ENCODE peak calls at places on chromosomes 3 and 15, in seven cellular contexts. A, Q, B, T, M, L and S are unnamed samples.

GRCh38 chr3:103513003-103513402 is 1078.2 kb downstream of the ZPLD1 start:
- DNase-seq in T (no peak), M (no peak), A (no peak), B (no peak), Q (no peak), L (no peak), S (no peak)

GRCh38 chr3:11477286-11477935 is 166.3 kb downstream of the VGLL4 start:
- DNase-seq in T (peak; percentile 98), L (peak; percentile 25), A (no peak), Q (no peak), B (no peak), M (peak; percentile 18), S (no peak)

GRCh38 chr3:32508731-32509130 is 6.1 kb upstream of the CMTM6 start:
- DNase-seq in M (no peak), L (no peak), A (no peak), T (no peak), B (no peak), Q (no peak), S (no peak)

GRCh38 chr3:194686816-194687637 is 1.3 kb downstream of the FAM43A start:
- DNase-seq in M (peak; percentile 80), B (peak; percentile 56), A (peak; percentile 28), Q (peak; percentile 58), L (peak; percentile 34), T (peak; percentile 73), S (peak; percentile 41)

GRCh38 chr15:39299506-39300267 is 281.2 kb upstream of the THBS1 start:
- DNase-seq in M (no peak), L (no peak), T (peak; percentile 50), Q (no peak), B (no peak), A (no peak), S (no peak)

GRCh38 chr3:150248116-150248864 is 159.8 kb upstream of the TSC22D2 start:
- DNase-seq in Q (no peak), L (peak; percentile 60), M (no peak), A (no peak), T (peak; percentile 94), B (no peak), S (no peak)

GRCh38 chr3:38129058-38129457 is 7.9 kb downstream of the ACAA1 start:
- DNase-seq in T (no peak), Q (no peak), A (no peak), L (no peak), B (no peak), M (no peak), S (no peak)

GRCh38 chr3:101827211-101828174 is 21.8 kb upstream of the NFKBIZ start:
- DNase-seq in L (peak; percentile 65), Q (peak; percentile 56), B (peak; percentile 89), A (peak; percentile 76), T (peak; percentile 87), M (peak; percentile 73), S (peak; percentile 55)

GRCh38 chr15:41969851-41970431 is 2.4 kb downstream of the EHD4 start:
- DNase-seq in M (peak; percentile 94), Q (no peak), A (no peak), L (peak; percentile 26), B (no peak), T (peak; percentile 45), S (no peak)

GRCh38 chr15:31814082-31814481 is 216.2 kb upstream of the CHRNA7 start:
- DNase-seq in A (no peak), B (no peak), M (no peak), Q (no peak), L (no peak), T (no peak), S (no peak)

GRCh38 chr3:117409701-117410459 is 700.3 kb downstream of the TUSC7 start:
- DNase-seq in B (no peak), Q (no peak), A (no peak), M (no peak), T (peak; percentile 2), L (no peak), S (no peak)

GRCh38 chr3:161163297-161163696 is 57.8 kb upstream of the NMD3 start:
- DNase-seq in Q (no peak), L (peak; percentile 96), M (peak; percentile 36), T (peak; percentile 99), A (no peak), B (no peak), S (no peak)

GRCh38 chr15:74773731-74774252 is 8.1 kb upstream of the CSK start:
- DNase-seq in T (no peak), B (no peak), A (no peak), Q (no peak), M (peak; percentile 88), L (no peak), S (no peak)

GRCh38 chr3:57890874-57891273 is 117.3 kb upstream of the FLNB start:
- DNase-seq in L (no peak), A (no peak), B (peak; percentile 33), T (peak; percentile 84), M (no peak), Q (no peak), S (no peak)

GRCh38 chr3:131903988-131904415 is 130.8 kb downstream of the CPNE4 start:
- DNase-seq in M (no peak), Q (peak; percentile 9), T (peak; percentile 99), L (peak; percentile 93), A (no peak), B (no peak), S (no peak)

GRCh38 chr3:152159328-152159727 is 109.4 kb upstream of the MBNL1 start:
- DNase-seq in A (no peak), T (peak; percentile 91), B (no peak), Q (no peak), M (no peak), L (peak; percentile 93), S (no peak)

GRCh38 chr3:121651684-121652083 is 9.0 kb downstream of the HCLS1 start:
- DNase-seq in T (peak; percentile 5), L (peak; percentile 74), A (no peak), B (no peak), Q (no peak), M (peak; percentile 40), S (no peak)

GRCh38 chr3:168071535-168071934 is 24.2 kb downstream of the GOLIM4 start:
- DNase-seq in L (peak; percentile 88), M (peak; percentile 15), Q (no peak), T (peak; percentile 97), A (no peak), B (no peak), S (no peak)

GRCh38 chr15:45618813-45619212 is 16.0 kb upstream of the SQOR start:
- DNase-seq in B (no peak), A (no peak), T (no peak), M (peak; percentile 47), Q (no peak), L (no peak), S (no peak)

GRCh38 chr3:72259755-72260589 is 475.0 kb upstream of the PROK2 start:
- DNase-seq in A (no peak), B (no peak), L (no peak), Q (no peak), M (no peak), T (peak; percentile 14), S (no peak)
- H3K27me3 ChIP-seq in A (no peaks in the 10 kb centered on the region), B (no peaks in the 10 kb centered on the region), L (peaks cover 51% of the 10 kb centered on the region), Q (no peaks in the 10 kb centered on the region), M (no peaks in the 10 kb centered on the region), T (peaks cover 20% of the 10 kb centered on the region), S (no peaks in the 10 kb centered on the region)

GRCh38 chr15:84749111-84749991 is 959 bp downstream of the ZNF592 start:
- DNase-seq in T (peak; percentile 35), A (peak; percentile 41), L (peak; percentile 28), Q (peak; percentile 47), B (peak; percentile 51), M (peak; percentile 42), S (peak; percentile 23)
- TF ChIP-seq CTCF in T (no peak), A (no peak), L (no peak), Q (no peak), B (peak; percentile 5), M (no peak), S (no peak)

GRCh38 chr15:25171856-25172687 is 217.3 kb downstream of the SNRPN start:
- DNase-seq in Q (peak; percentile 7), A (peak; percentile 6), T (no peak), M (no peak), L (no peak), B (no peak), S (peak; percentile 2)
- H3K9me3 ChIP-seq in Q (peaks cover 17% of the 10 kb centered on the region), A (peaks cover 3% of the 10 kb centered on the region), T (no peaks in the 10 kb centered on the region), M (peaks cover 22% of the 10 kb centered on the region), L (peaks cover 9% of the 10 kb centered on the region), B (no peaks in the 10 kb centered on the region), S (peaks cover 26% of the 10 kb centered on the region)

GRCh38 chr15:69643476-69643875 is 190.9 kb downstream of the RPLP1 start:
- DNase-seq in M (no peak), L (no peak), B (no peak), T (no peak), A (no peak), Q (no peak), S (no peak)
- H3K27me3 ChIP-seq in M (peaks cover 65% of the 10 kb centered on the region), L (peaks cover 38% of the 10 kb centered on the region), B (no peaks in the 10 kb centered on the region), T (peaks cover 5% of the 10 kb centered on the region), A (no peaks in the 10 kb centered on the region), Q (no peaks in the 10 kb centered on the region), S (peaks cover 24% of the 10 kb centered on the region)

DNA sequence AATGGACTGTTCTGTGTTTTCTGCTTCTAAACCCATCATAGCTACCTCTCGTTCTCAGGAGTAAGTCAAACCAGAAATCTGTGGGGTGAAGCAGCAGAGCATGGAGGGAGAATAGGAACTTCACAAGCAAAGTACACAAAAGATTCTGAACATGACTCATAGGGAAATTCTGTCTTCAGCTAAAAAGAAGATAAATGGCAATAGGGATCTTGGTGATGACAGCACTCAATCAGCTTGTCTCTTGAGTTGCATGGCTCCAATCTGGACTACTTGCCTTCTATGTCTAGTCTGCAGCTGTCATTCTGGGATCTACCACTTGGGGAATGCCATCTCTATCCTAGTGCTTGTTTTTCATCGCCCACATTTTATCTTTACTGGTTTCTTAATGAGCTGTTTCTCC is 13.5 kb upstream of the GRAMD1C start:
- DNase-seq in M (peak; percentile 25), L (peak; percentile 44), A (no peak), B (no peak), T (peak; percentile 5), Q (no peak), S (no peak)
- TF ChIP-seq CTCF in M (peak; percentile 28), L (peak; percentile 29), A (no peak), B (peak; percentile 27), T (peak; percentile 34), Q (no peak), S (no peak)

GRCh38 chr15:25401511-25401910 is 37.3 kb downstream of the UBE3A start:
- DNase-seq in B (no peak), M (no peak), Q (no peak), L (no peak), A (no peak), T (peak; percentile 59), S (no peak)

GRCh38 chr15:25403771-25404170 is 35.1 kb downstream of the UBE3A start:
- DNase-seq in L (no peak), M (no peak), T (no peak), B (no peak), A (no peak), Q (no peak), S (no peak)

GRCh38 chr15:25406846-25407245 is 32.0 kb downstream of the UBE3A start:
- DNase-seq in L (no peak), T (no peak), Q (no peak), M (no peak), B (no peak), A (no peak), S (no peak)

GRCh38 chr15:25397110-25397509 is 41.7 kb downstream of the UBE3A start:
- DNase-seq in M (no peak), T (peak; percentile 36), A (no peak), L (no peak), Q (no peak), B (no peak), S (no peak)

DNA sequence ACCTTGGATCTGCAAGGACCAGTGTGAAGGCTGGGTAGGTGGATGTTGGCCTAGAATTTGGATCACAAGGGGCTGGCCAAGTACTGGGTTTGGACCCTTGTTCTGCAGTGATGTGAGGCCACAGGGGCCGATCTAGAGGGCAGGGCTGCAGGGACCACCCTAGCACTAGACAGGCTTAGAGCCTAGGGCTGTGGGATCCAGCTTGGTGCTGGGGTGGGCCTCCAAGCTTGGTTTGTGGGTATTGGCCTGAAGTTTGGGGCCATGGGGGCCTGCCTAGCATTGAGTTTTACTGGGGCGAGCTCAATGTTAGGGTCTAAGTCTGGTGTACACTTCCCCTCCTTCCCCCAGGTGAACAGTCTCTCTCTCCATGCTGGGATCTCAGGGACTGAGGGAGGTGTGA is 36.5 kb downstream of the UBE3A start:
- DNase-seq in Q (no peak), A (no peak), B (no peak), M (no peak), L (no peak), T (no peak), S (no peak)
- H3K9me3 ChIP-seq in Q (peaks cover 16% of the 10 kb centered on the region), A (peaks cover 9% of the 10 kb centered on the region), B (no peaks in the 10 kb centered on the region), M (no peaks in the 10 kb centered on the region), L (no peaks in the 10 kb centered on the region), T (no peaks in the 10 kb centered on the region), S (no peaks in the 10 kb centered on the region)